ENCODE peak calls at places on chromosomes 6 and 20, in eight cellular contexts. One of them, this sample, is unnamed.

GRCh38 chr6:40585661-40586269 is 1.4 kb downstream of the LRFN2 start:
- DNase-seq in body of pancreas: no peak
- DNase-seq in PC-3: no peak
- DNase-seq in A549: no peak
- DNase-seq in retinal pigment epithelial cell: no peak
- DNase-seq in cardiac fibroblast: no peak
- DNase-seq in AG04449: no peak
- DNase-seq in epithelial cell of proximal tubule: no peak
- DNase-seq in this sample: no peak

GRCh38 chr6:70954750-70955149 is 2.1 kb downstream of the B3GAT2 start:
- DNase-seq in A549: no peak
- DNase-seq in epithelial cell of proximal tubule: no peak
- DNase-seq in PC-3: no peak
- DNase-seq in body of pancreas: no peak
- DNase-seq in AG04449: no peak
- DNase-seq in cardiac fibroblast: no peak
- DNase-seq in retinal pigment epithelial cell: no peak
- DNase-seq in this sample: no peak

GRCh38 chr20:42688576-42688975 is 501.1 kb downstream of the PTPRT start:
- DNase-seq in PC-3: no peak
- DNase-seq in retinal pigment epithelial cell: no peak
- DNase-seq in AG04449: no peak
- DNase-seq in A549: no peak
- DNase-seq in cardiac fibroblast: no peak
- DNase-seq in body of pancreas: no peak
- DNase-seq in epithelial cell of proximal tubule: no peak
- DNase-seq in this sample: no peak

GRCh38 chr6:12543953-12544352 is 172.6 kb upstream of the PHACTR1 start:
- DNase-seq in PC-3: no peak
- DNase-seq in body of pancreas: peak; percentile 52
- DNase-seq in A549: no peak
- DNase-seq in retinal pigment epithelial cell: no peak
- DNase-seq in epithelial cell of proximal tubule: peak; percentile 64
- DNase-seq in cardiac fibroblast: no peak
- DNase-seq in AG04449: no peak
- DNase-seq in this sample: no peak

GRCh38 chr6:30752164-30752927 is 8.0 kb upstream of the IER3 start:
- DNase-seq in A549: peak; percentile 77
- DNase-seq in epithelial cell of proximal tubule: peak; percentile 96
- DNase-seq in AG04449: peak; percentile 100
- DNase-seq in PC-3: peak; percentile 100
- DNase-seq in retinal pigment epithelial cell: peak; percentile 97
- DNase-seq in body of pancreas: peak; percentile 70
- DNase-seq in cardiac fibroblast: peak; percentile 100
- DNase-seq in this sample: peak; percentile 99

GRCh38 chr20:46985241-46985640 is 90.6 kb downstream of the EYA2 start:
- DNase-seq in body of pancreas: no peak
- DNase-seq in cardiac fibroblast: no peak
- DNase-seq in retinal pigment epithelial cell: no peak
- DNase-seq in A549: no peak
- DNase-seq in epithelial cell of proximal tubule: no peak
- DNase-seq in PC-3: peak; percentile 26
- DNase-seq in AG04449: no peak
- DNase-seq in this sample: no peak

GRCh38 chr6:139981810-139982550 is 607.5 kb upstream of the CITED2 start:
- DNase-seq in PC-3: peak; percentile 74
- DNase-seq in epithelial cell of proximal tubule: no peak
- DNase-seq in retinal pigment epithelial cell: peak; percentile 95
- DNase-seq in body of pancreas: no peak
- DNase-seq in AG04449: no peak
- DNase-seq in A549: no peak
- DNase-seq in cardiac fibroblast: peak; percentile 66
- DNase-seq in this sample: no peak

GRCh38 chr20:51960004-51960403 is 157.7 kb upstream of the SALL4 start:
- DNase-seq in PC-3: no peak
- DNase-seq in epithelial cell of proximal tubule: no peak
- DNase-seq in body of pancreas: no peak
- DNase-seq in A549: no peak
- DNase-seq in retinal pigment epithelial cell: no peak
- DNase-seq in AG04449: no peak
- DNase-seq in cardiac fibroblast: no peak
- DNase-seq in this sample: no peak

GRCh38 chr6:82419859-82420258 is 56.2 kb downstream of the TPBG start:
- DNase-seq in body of pancreas: no peak
- DNase-seq in AG04449: no peak
- DNase-seq in epithelial cell of proximal tubule: no peak
- DNase-seq in retinal pigment epithelial cell: no peak
- DNase-seq in cardiac fibroblast: peak; percentile 46
- DNase-seq in PC-3: peak; percentile 51
- DNase-seq in A549: no peak
- DNase-seq in this sample: no peak

GRCh38 chr6:40183902-40184301 is 249.6 kb upstream of the MOCS1 start:
- DNase-seq in cardiac fibroblast: no peak
- DNase-seq in PC-3: no peak
- DNase-seq in epithelial cell of proximal tubule: no peak
- DNase-seq in body of pancreas: no peak
- DNase-seq in AG04449: no peak
- DNase-seq in A549: no peak
- DNase-seq in retinal pigment epithelial cell: no peak
- DNase-seq in this sample: no peak

GRCh38 chr20:6575912-6576391 is 191.5 kb upstream of the BMP2 start:
- DNase-seq in A549: no peak
- DNase-seq in epithelial cell of proximal tubule: no peak
- DNase-seq in PC-3: peak; percentile 66
- DNase-seq in AG04449: no peak
- DNase-seq in cardiac fibroblast: peak; percentile 73
- DNase-seq in body of pancreas: no peak
- DNase-seq in retinal pigment epithelial cell: no peak
- DNase-seq in this sample: no peak

GRCh38 chr20:24762371-24762770 is 186.7 kb upstream of the CST7 start:
- DNase-seq in A549: no peak
- DNase-seq in epithelial cell of proximal tubule: no peak
- DNase-seq in retinal pigment epithelial cell: no peak
- DNase-seq in body of pancreas: no peak
- DNase-seq in PC-3: no peak
- DNase-seq in AG04449: no peak
- DNase-seq in cardiac fibroblast: no peak
- DNase-seq in this sample: no peak

GRCh38 chr6:111941686-111942330 is 68.6 kb upstream of the FYN start:
- DNase-seq in cardiac fibroblast: peak; percentile 62
- DNase-seq in PC-3: no peak
- DNase-seq in epithelial cell of proximal tubule: no peak
- DNase-seq in A549: no peak
- DNase-seq in body of pancreas: no peak
- DNase-seq in retinal pigment epithelial cell: no peak
- DNase-seq in AG04449: no peak
- DNase-seq in this sample: no peak

GRCh38 chr6:151442359-151442758 is 9.6 kb downstream of the RMND1 start:
- DNase-seq in PC-3: no peak
- DNase-seq in AG04449: no peak
- DNase-seq in epithelial cell of proximal tubule: no peak
- DNase-seq in body of pancreas: no peak
- DNase-seq in A549: no peak
- DNase-seq in retinal pigment epithelial cell: no peak
- DNase-seq in cardiac fibroblast: no peak
- DNase-seq in this sample: no peak

GRCh38 chr20:41169791-41170351 is 32.5 kb downstream of the PLCG1 start:
- DNase-seq in epithelial cell of proximal tubule: no peak
- DNase-seq in AG04449: no peak
- DNase-seq in A549: no peak
- DNase-seq in retinal pigment epithelial cell: no peak
- DNase-seq in PC-3: peak; percentile 76
- DNase-seq in body of pancreas: peak; percentile 6
- DNase-seq in cardiac fibroblast: peak; percentile 85
- DNase-seq in this sample: peak; percentile 20

GRCh38 chr20:46023999-46024398 is 5.0 kb upstream of the SLC12A5 start:
- DNase-seq in retinal pigment epithelial cell: no peak
- DNase-seq in body of pancreas: no peak
- DNase-seq in PC-3: peak; percentile 54
- DNase-seq in cardiac fibroblast: no peak
- DNase-seq in A549: no peak
- DNase-seq in epithelial cell of proximal tubule: no peak
- DNase-seq in AG04449: no peak
- DNase-seq in this sample: no peak

DNA sequence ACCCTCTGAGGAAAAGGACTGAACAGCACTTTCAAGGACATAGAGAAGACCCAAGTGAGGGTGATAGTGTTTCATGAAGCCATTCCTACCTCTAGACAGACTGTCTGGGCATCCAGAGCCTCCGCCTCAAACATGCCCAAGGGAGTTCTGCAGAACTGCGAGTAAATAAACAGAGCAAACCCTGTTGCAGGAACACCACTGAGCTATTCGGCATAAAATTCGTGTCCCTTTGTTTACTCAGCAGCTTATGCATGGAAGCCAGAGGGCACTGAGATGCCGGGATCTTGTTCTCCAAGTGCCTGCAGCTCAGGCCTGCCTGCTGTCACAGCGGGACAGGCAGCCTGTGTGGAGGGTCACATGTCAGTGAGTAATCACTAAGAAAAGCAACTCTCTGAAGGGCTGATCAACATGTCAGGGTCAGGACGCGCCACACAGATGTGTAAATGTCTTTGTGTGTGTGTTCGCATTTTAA is 164.9 kb upstream of the HEY2 start:
- DNase-seq in cardiac fibroblast: peak; percentile 59
- DNase-seq in A549: no peak
- DNase-seq in retinal pigment epithelial cell: peak; percentile 62
- DNase-seq in AG04449: no peak
- DNase-seq in PC-3: peak; percentile 69
- DNase-seq in epithelial cell of proximal tubule: peak; percentile 23
- DNase-seq in body of pancreas: no peak
- DNase-seq in this sample: no peak
- H3K4me3 ChIP-seq in cardiac fibroblast: no peak overlapping the region
- H3K4me3 ChIP-seq in A549: no peak overlapping the region
- H3K4me3 ChIP-seq in retinal pigment epithelial cell: no peak overlapping the region
- H3K4me3 ChIP-seq in AG04449: no peak overlapping the region
- H3K4me3 ChIP-seq in PC-3: no peak overlapping the region
- H3K4me3 ChIP-seq in epithelial cell of proximal tubule: no peak overlapping the region
- H3K4me3 ChIP-seq in body of pancreas: no peak overlapping the region
- H3K4me3 ChIP-seq in this sample: no peak overlapping the region

GRCh38 chr6:37646986-37647764 is 50.5 kb downstream of the MDGA1 start:
- DNase-seq in AG04449: no peak
- DNase-seq in A549: no peak
- DNase-seq in cardiac fibroblast: no peak
- DNase-seq in retinal pigment epithelial cell: no peak
- DNase-seq in epithelial cell of proximal tubule: no peak
- DNase-seq in body of pancreas: no peak
- DNase-seq in PC-3: no peak
- DNase-seq in this sample: no peak

GRCh38 chr6:37648465-37649330 is 49.0 kb downstream of the MDGA1 start:
- DNase-seq in body of pancreas: peak; percentile 22
- DNase-seq in PC-3: no peak
- DNase-seq in cardiac fibroblast: no peak
- DNase-seq in epithelial cell of proximal tubule: no peak
- DNase-seq in A549: no peak
- DNase-seq in AG04449: no peak
- DNase-seq in retinal pigment epithelial cell: no peak
- DNase-seq in this sample: no peak

GRCh38 chr6:37651991-37652390 is 45.7 kb downstream of the MDGA1 start:
- DNase-seq in retinal pigment epithelial cell: no peak
- DNase-seq in cardiac fibroblast: no peak
- DNase-seq in AG04449: no peak
- DNase-seq in body of pancreas: no peak
- DNase-seq in epithelial cell of proximal tubule: no peak
- DNase-seq in A549: no peak
- DNase-seq in PC-3: no peak
- DNase-seq in this sample: no peak

GRCh38 chr6:37647765-37648085 is 50.0 kb downstream of the MDGA1 start:
- DNase-seq in body of pancreas: no peak
- DNase-seq in AG04449: no peak
- DNase-seq in retinal pigment epithelial cell: no peak
- DNase-seq in PC-3: no peak
- DNase-seq in cardiac fibroblast: no peak
- DNase-seq in A549: no peak
- DNase-seq in epithelial cell of proximal tubule: no peak
- DNase-seq in this sample: no peak

DNA sequence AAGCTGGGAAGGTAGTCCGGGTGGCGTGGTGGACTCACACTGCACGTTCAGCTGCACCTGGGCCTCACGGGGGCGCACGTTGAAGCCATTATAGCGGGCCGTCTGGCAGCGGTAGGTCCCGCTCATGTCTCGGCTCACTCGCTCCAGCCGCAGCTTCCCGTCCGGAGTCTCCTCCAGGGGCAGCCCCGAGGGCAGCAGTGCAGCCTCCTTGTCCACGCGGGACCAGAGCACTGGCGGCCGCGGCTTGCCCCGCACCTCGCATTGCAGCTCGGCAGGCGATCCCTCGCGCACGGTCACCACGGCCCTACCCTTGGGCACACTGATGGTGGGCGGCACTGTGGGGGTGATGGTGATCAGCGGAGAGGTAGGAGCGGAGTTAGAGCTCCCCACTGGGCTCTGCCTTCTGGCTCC is 47.6 kb downstream of the MDGA1 start:
- DNase-seq in epithelial cell of proximal tubule: no peak
- DNase-seq in AG04449: no peak
- DNase-seq in PC-3: no peak
- DNase-seq in cardiac fibroblast: no peak
- DNase-seq in body of pancreas: peak; percentile 30
- DNase-seq in retinal pigment epithelial cell: no peak
- DNase-seq in A549: no peak
- DNase-seq in this sample: no peak
- TF ChIP-seq CTCF in epithelial cell of proximal tubule: peak; percentile 47
- TF ChIP-seq CTCF in AG04449: no peak
- TF ChIP-seq CTCF in PC-3: no peak
- TF ChIP-seq CTCF in cardiac fibroblast: no peak
- TF ChIP-seq CTCF in body of pancreas: no peak
- TF ChIP-seq CTCF in retinal pigment epithelial cell: peak; percentile 43
- TF ChIP-seq CTCF in A549: no peak
- TF ChIP-seq CTCF in this sample: no peak

GRCh38 chr6:7975764-7976146 is 65.2 kb upstream of the TXNDC5 start:
- DNase-seq in cardiac fibroblast: peak; percentile 21
- DNase-seq in body of pancreas: peak; percentile 28
- DNase-seq in PC-3: no peak
- DNase-seq in retinal pigment epithelial cell: no peak
- DNase-seq in A549: no peak
- DNase-seq in epithelial cell of proximal tubule: no peak
- DNase-seq in AG04449: no peak
- DNase-seq in this sample: no peak
- H3K4me3 ChIP-seq in cardiac fibroblast: no peak overlapping the region
- H3K4me3 ChIP-seq in body of pancreas: no peak overlapping the region
- H3K4me3 ChIP-seq in PC-3: peak overlapping the region; percentile 41
- H3K4me3 ChIP-seq in retinal pigment epithelial cell: no peak overlapping the region
- H3K4me3 ChIP-seq in A549: peak overlapping the region; percentile 31
- H3K4me3 ChIP-seq in epithelial cell of proximal tubule: no peak overlapping the region
- H3K4me3 ChIP-seq in AG04449: no peak overlapping the region
- H3K4me3 ChIP-seq in this sample: no peak overlapping the region

GRCh38 chr6:129253731-129254130 is 370.8 kb downstream of the LAMA2 start:
- DNase-seq in cardiac fibroblast: no peak
- DNase-seq in body of pancreas: no peak
- DNase-seq in A549: no peak
- DNase-seq in epithelial cell of proximal tubule: no peak
- DNase-seq in PC-3: no peak
- DNase-seq in AG04449: no peak
- DNase-seq in retinal pigment epithelial cell: no peak
- DNase-seq in this sample: no peak

GRCh38 chr6:129248976-129249375 is 366.0 kb downstream of the LAMA2 start:
- DNase-seq in A549: no peak
- DNase-seq in body of pancreas: no peak
- DNase-seq in cardiac fibroblast: no peak
- DNase-seq in epithelial cell of proximal tubule: no peak
- DNase-seq in PC-3: no peak
- DNase-seq in retinal pigment epithelial cell: no peak
- DNase-seq in AG04449: no peak
- DNase-seq in this sample: no peak

GRCh38 chr6:129252377-129253071 is 369.6 kb downstream of the LAMA2 start:
- DNase-seq in AG04449: no peak
- DNase-seq in PC-3: peak; percentile 32
- DNase-seq in epithelial cell of proximal tubule: no peak
- DNase-seq in A549: no peak
- DNase-seq in retinal pigment epithelial cell: no peak
- DNase-seq in cardiac fibroblast: no peak
- DNase-seq in body of pancreas: no peak
- DNase-seq in this sample: no peak

GRCh38 chr6:129251669-129252376 is 368.9 kb downstream of the LAMA2 start:
- DNase-seq in cardiac fibroblast: peak; percentile 87
- DNase-seq in A549: peak; percentile 8
- DNase-seq in epithelial cell of proximal tubule: no peak
- DNase-seq in retinal pigment epithelial cell: no peak
- DNase-seq in AG04449: peak; percentile 31
- DNase-seq in PC-3: peak; percentile 83
- DNase-seq in body of pancreas: peak; percentile 40
- DNase-seq in this sample: peak; percentile 33
- TF ChIP-seq CTCF in cardiac fibroblast: peak; percentile 80
- TF ChIP-seq CTCF in A549: peak; percentile 56
- TF ChIP-seq CTCF in epithelial cell of proximal tubule: peak; percentile 85
- TF ChIP-seq CTCF in retinal pigment epithelial cell: peak; percentile 87
- TF ChIP-seq CTCF in AG04449: peak; percentile 73
- TF ChIP-seq CTCF in PC-3: peak; percentile 74
- TF ChIP-seq CTCF in body of pancreas: peak; percentile 81
- TF ChIP-seq CTCF in this sample: peak; percentile 82